ENCODE peak calls at places on chromosomes 4 and X, in six cellular contexts. R is neuronal stem cell, S is Caco-2, G is IMR-90, Q is transverse colon, Y is pancreas. H is an unnamed sample.

GRCh38 chr4:177554966-177555574 is 112.8 kb upstream of the AGA start:
- DNase-seq in R (peak; percentile 12), S (peak; percentile 23), G (peak; percentile 50), Q (peak; percentile 16), Y (no peak), H (no peak)

GRCh38 chrX:46642145-46642544 is 68.6 kb downstream of the CHST7 start:
- DNase-seq in R (no peak), S (peak; percentile 18), G (peak; percentile 17), Q (no peak), Y (no peak), H (no peak)

GRCh38 chr4:53905935-53906377 is 158.4 kb downstream of the CHIC2 start:
- DNase-seq in R (peak; percentile 29), S (peak; percentile 54), G (peak; percentile 78), Q (peak; percentile 26), Y (no peak), H (peak; percentile 58)

GRCh38 chrX:41589634-41590270 is 99.0 kb upstream of the GPR34 start:
- DNase-seq in R (no peak), S (peak; percentile 18), G (peak; percentile 28), Q (no peak), Y (no peak), H (peak; percentile 19)

GRCh38 chr4:46387956-46388355 is 2.0 kb downstream of the GABRA2 start:
- DNase-seq in R (no peak), S (no peak), G (no peak), Q (no peak), Y (no peak), H (no peak)

GRCh38 chr4:140928880-140929279 is 172.7 kb upstream of the TBC1D9 start:
- DNase-seq in R (no peak), S (no peak), G (no peak), Q (no peak), Y (no peak), H (no peak)

GRCh38 chrX:72019487-72019886 is 108.8 kb downstream of the NHSL2 start:
- DNase-seq in R (no peak), S (no peak), G (no peak), Q (no peak), Y (no peak), H (no peak)

GRCh38 chrX:105375816-105376215 is 155.3 kb upstream of the TEX13A start:
- DNase-seq in R (no peak), S (no peak), G (no peak), Q (no peak), Y (no peak), H (no peak)

GRCh38 chrX:40773809-40774208 is 38.5 kb upstream of the MED14 start:
- DNase-seq in R (no peak), S (no peak), G (peak; percentile 60), Q (no peak), Y (no peak), H (peak; percentile 19)

GRCh38 chrX:124086411-124086810 is 124.9 kb downstream of the STAG2 start:
- DNase-seq in R (no peak), S (no peak), G (no peak), Q (no peak), Y (no peak), H (no peak)

GRCh38 chr4:105710678-105711077 is 2.1 kb downstream of the GSTCD start:
- DNase-seq in R (no peak), S (no peak), G (no peak), Q (no peak), Y (no peak), H (no peak)

GRCh38 chr4:119841361-119841760 is 212.8 kb upstream of the PDE5A start:
- DNase-seq in R (no peak), S (peak; percentile 12), G (peak; percentile 30), Q (no peak), Y (no peak), H (no peak)

GRCh38 chrX:120790118-120790517 is 85.5 kb downstream of the CT47B1 start:
- DNase-seq in R (peak; percentile 50), S (peak; percentile 39), G (peak; percentile 71), Q (peak; percentile 12), Y (no peak), H (no peak)

GRCh38 chr4:35614120-35614519 is 630.2 kb downstream of the ARAP2 start:
- DNase-seq in R (no peak), S (no peak), G (no peak), Q (no peak), Y (no peak), H (no peak)

GRCh38 chr4:139316733-139317132 is 14.5 kb upstream of the NDUFC1 start:
- DNase-seq in R (no peak), S (no peak), G (no peak), Q (no peak), Y (no peak), H (no peak)

GRCh38 chr4:139315221-139315675 is 13.0 kb upstream of the NDUFC1 start:
- DNase-seq in R (no peak), S (no peak), G (no peak), Q (no peak), Y (no peak), H (no peak)

GRCh38 chr4:139314047-139314800 is 11.9 kb upstream of the NDUFC1 start:
- DNase-seq in R (no peak), S (no peak), G (no peak), Q (no peak), Y (no peak), H (no peak)

GRCh38 chr4:139312552-139313332 is 10.5 kb upstream of the NDUFC1 start:
- DNase-seq in R (no peak), S (no peak), G (no peak), Q (no peak), Y (no peak), H (no peak)

GRCh38 chr4:139311909-139312308 is 9.6 kb upstream of the NDUFC1 start:
- DNase-seq in R (no peak), S (no peak), G (no peak), Q (no peak), Y (no peak), H (no peak)
- H3K4me1 ChIP-seq in R (no peaks in the 10 kb centered on the region), S (peaks cover 5% of the 10 kb centered on the region), G (peaks cover 3% of the 10 kb centered on the region), Q (peaks cover 23% of the 10 kb centered on the region), Y (no peaks in the 10 kb centered on the region), H (no peaks in the 10 kb centered on the region)

GRCh38 chrX:137425273-137425902 is 140.5 kb upstream of the ZIC3 start:
- DNase-seq in R (no peak), S (no peak), G (no peak), Q (no peak), Y (no peak), H (no peak)

GRCh38 chrX:137428251-137428661 is 137.7 kb upstream of the ZIC3 start:
- DNase-seq in R (no peak), S (no peak), G (no peak), Q (no peak), Y (no peak), H (no peak)

GRCh38 chrX:137428777-137429564 is 137.0 kb upstream of the ZIC3 start:
- DNase-seq in R (no peak), S (no peak), G (no peak), Q (no peak), Y (no peak), H (no peak)

GRCh38 chrX:137427813-137428212 is 138.1 kb upstream of the ZIC3 start:
- DNase-seq in R (no peak), S (no peak), G (no peak), Q (no peak), Y (no peak), H (peak; percentile 0)

GRCh38 chrX:137427061-137427778 is 138.7 kb upstream of the ZIC3 start:
- DNase-seq in R (no peak), S (no peak), G (no peak), Q (no peak), Y (no peak), H (no peak)
- H3K4me3 ChIP-seq in R (no peak overlapping the region), S (no peak overlapping the region), G (no peak overlapping the region), Q (no peak overlapping the region), Y (no peak overlapping the region), H (no peak overlapping the region)

DNA sequence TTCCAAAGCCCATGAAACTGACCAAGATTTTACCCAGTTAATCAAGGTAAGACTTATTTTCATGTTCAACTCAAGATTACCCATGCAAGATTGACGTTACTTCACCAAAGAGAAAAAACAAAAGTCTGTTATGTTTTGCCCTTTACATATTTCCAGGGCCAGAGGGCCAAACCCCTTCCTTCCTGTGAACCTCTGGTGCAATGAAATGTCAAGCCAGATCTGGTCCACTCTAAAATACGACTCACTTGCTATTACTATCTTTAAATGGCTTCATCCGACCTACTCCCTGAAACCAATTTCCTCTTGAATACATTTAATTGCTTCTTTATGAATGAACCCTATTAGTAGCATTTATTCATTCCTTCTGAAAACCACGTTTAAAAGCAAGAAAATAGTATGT is 33.0 kb downstream of the TSPAN5 start:
- DNase-seq in R (no peak), S (no peak), G (no peak), Q (no peak), Y (no peak), H (no peak)
- H3K4me1 ChIP-seq in R (peaks cover 3% of the 10 kb centered on the region), S (peaks cover 37% of the 10 kb centered on the region), G (peaks cover 14% of the 10 kb centered on the region), Q (peaks cover 6% of the 10 kb centered on the region), Y (no peaks in the 10 kb centered on the region), H (peaks cover 54% of the 10 kb centered on the region)

GRCh38 chr4:151014521-151015457 is at the start of gene LRBA:
- DNase-seq in R (peak; percentile 68), S (peak; percentile 93), G (peak; percentile 21), Q (peak; percentile 91), Y (peak; percentile 85), H (peak; percentile 47)

GRCh38 chr4:151012836-151013235 is 2.2 kb downstream of the LRBA start:
- DNase-seq in R (no peak), S (no peak), G (no peak), Q (peak; percentile 51), Y (peak; percentile 17), H (no peak)

GRCh38 chr4:151012376-151012775 is 2.7 kb downstream of the LRBA start:
- DNase-seq in R (no peak), S (no peak), G (no peak), Q (no peak), Y (no peak), H (no peak)

GRCh38 chr4:151013944-151014343 is 1.1 kb downstream of the LRBA start:
- DNase-seq in R (no peak), S (no peak), G (no peak), Q (no peak), Y (no peak), H (no peak)

DNA sequence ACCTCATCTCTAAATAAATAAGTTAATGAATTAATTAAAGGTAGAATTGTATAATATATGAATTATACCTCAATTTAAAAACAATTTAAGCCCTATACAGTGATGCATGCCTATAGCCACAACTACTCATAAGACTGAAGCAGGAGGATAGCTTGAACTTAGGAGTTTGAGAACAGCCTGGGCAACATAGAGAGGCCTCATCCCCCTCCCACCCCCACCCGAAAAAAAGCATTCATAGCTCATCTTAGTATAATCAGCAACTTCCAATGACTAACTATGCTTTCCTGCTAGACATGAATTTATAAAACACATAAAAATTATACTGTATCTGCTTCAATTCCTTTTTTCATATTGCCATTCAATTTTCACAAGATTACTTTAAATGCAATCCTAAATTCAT is 1.6 kb downstream of the LRBA start:
- DNase-seq in R (no peak), S (no peak), G (no peak), Q (no peak), Y (no peak), H (no peak)
- H3K4me3 ChIP-seq in R (peak overlapping the region; percentile 89), S (peak overlapping the region; percentile 97), G (no peak overlapping the region), Q (no peak overlapping the region), Y (no peak overlapping the region), H (no peak overlapping the region)

DNA sequence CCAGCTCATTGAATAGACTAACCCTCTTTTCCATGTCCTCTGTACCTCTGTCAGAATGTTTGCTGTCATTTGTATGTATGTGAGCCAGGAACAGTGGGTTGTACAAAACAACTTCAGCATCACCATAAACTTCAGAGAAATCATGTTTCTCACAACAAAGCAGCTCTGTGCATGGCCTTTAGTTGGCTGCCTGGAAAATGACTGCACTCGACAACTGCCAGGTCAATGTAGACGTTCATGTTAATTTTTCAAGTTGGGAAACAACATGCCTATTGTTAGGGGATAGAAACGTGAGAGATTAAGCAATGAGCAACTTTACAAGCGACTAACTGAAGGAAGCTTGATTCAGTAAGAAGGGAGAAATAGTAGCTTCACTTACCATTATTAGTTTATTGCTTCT is 17.9 kb upstream of the CXCL11 start:
- DNase-seq in R (no peak), S (no peak), G (no peak), Q (no peak), Y (no peak), H (no peak)
- H3K4me1 ChIP-seq in R (no peaks in the 10 kb centered on the region), S (peaks cover 5% of the 10 kb centered on the region), G (no peaks in the 10 kb centered on the region), Q (no peaks in the 10 kb centered on the region), Y (no peaks in the 10 kb centered on the region), H (peaks cover 20% of the 10 kb centered on the region)

H was measured in SJSA1.